ENCODE peak calls at places on chromosomes 7 and 10, in nine cellular contexts. V, D, J, P, E, I, K, F and M are unnamed samples.
A peak's percentile ranks its signal among the peaks of the same experiment; 100 is the strongest.

GRCh38 chr10:17409170-17409733 is 45.1 kb downstream of the ST8SIA6 start:
- DNase-seq in I (peak; percentile 33), E (no peak), K (no peak), J (no peak), P (no peak), D (no peak), F (no peak), V (no peak), M (no peak)

GRCh38 chr7:157730614-157731013 is 393.8 kb downstream of the DNAJB6 start:
- DNase-seq in E (no peak), J (no peak), I (no peak), K (no peak), F (no peak), V (no peak), P (no peak), D (no peak), M (no peak)

GRCh38 chr7:151313857-151314256 is 27.8 kb upstream of the NUB1 start:
- DNase-seq in P (peak; percentile 61), E (no peak), K (peak; percentile 86), F (no peak), I (peak; percentile 36), V (no peak), D (peak; percentile 53), J (no peak), M (no peak)

GRCh38 chr10:126569513-126570447 is 100.7 kb downstream of the C10orf90 start:
- DNase-seq in V (no peak), E (peak; percentile 65), P (no peak), D (no peak), J (no peak), I (peak; percentile 72), K (no peak), F (peak; percentile 19), M (no peak)

GRCh38 chr10:84173543-84173942 is at the start of gene GPR15LG:
- DNase-seq in E (no peak), K (no peak), D (no peak), F (peak; percentile 30), J (no peak), I (no peak), V (no peak), P (no peak), M (no peak)

GRCh38 chr10:69696073-69696731 is 66.2 kb downstream of the FAM241B start:
- DNase-seq in V (no peak), J (no peak), D (no peak), P (no peak), K (no peak), I (peak; percentile 90), E (peak; percentile 52), F (peak; percentile 75), M (no peak)

GRCh38 chr7:130009848-130010688 is 41.1 kb downstream of the ZC3HC1 start:
- DNase-seq in F (peak; percentile 59), J (peak; percentile 73), I (peak; percentile 79), D (no peak), P (no peak), V (no peak), K (peak; percentile 74), E (peak; percentile 83), M (peak; percentile 62)

GRCh38 chr10:16893664-16894063 is 76.4 kb upstream of the RSU1 start:
- DNase-seq in I (no peak), F (no peak), E (no peak), P (no peak), J (no peak), V (no peak), K (no peak), D (no peak), M (no peak)

GRCh38 chr10:133356549-133356948 is 1.3 kb downstream of the FUOM start:
- DNase-seq in J (no peak), E (no peak), F (no peak), I (no peak), V (no peak), D (no peak), P (no peak), K (no peak), M (no peak)

GRCh38 chr10:30115391-30116253 is 56.2 kb upstream of the JCAD start:
- DNase-seq in P (no peak), J (no peak), K (no peak), E (no peak), F (no peak), V (no peak), I (peak; percentile 71), D (no peak), M (no peak)
- H3K4me3 ChIP-seq in P (no peak overlapping the region), J (no peak overlapping the region), K (peak overlapping the region; percentile 7), E (no peak overlapping the region), F (no peak overlapping the region), V (no peak overlapping the region), I (peak overlapping the region; percentile 31), D (peak overlapping the region; percentile 31), M (no peak overlapping the region)

GRCh38 chr7:26061340-26062239 is 90.4 kb upstream of the NFE2L3 start:
- DNase-seq in V (peak; percentile 63), I (peak; percentile 55), F (peak; percentile 86), P (peak; percentile 23), D (no peak), K (peak; percentile 74), E (no peak), J (no peak), M (peak; percentile 18)
- TF ChIP-seq CTCF in V (peak; percentile 36), I (peak; percentile 90), F (peak; percentile 87), P (peak; percentile 74), D (peak; percentile 76), K (peak; percentile 54), E (peak; percentile 90), J (peak; percentile 74), M (peak; percentile 85)

DNA sequence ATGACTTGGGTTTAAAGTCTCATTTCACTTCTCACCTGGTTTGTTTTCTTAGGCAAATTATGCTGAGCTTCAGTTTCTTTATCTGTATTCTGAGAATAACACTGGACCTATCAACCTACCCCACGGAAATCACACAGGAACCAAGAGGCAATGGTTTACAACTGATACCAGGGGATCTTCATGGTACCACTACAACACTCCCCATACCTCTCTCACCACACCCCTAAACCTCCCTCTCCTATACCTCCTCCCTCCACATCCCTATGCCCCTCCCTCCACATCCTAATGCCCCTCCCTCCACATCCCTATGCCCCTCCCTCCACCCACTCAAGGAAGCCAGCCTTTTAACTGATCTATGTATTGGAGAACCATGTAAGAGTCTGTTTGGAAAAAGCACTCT is 9.9 kb downstream of the FAM204A start:
- DNase-seq in F (no peak), D (no peak), I (no peak), P (no peak), J (no peak), V (no peak), E (no peak), K (no peak), M (no peak)
- H3K36me3 ChIP-seq in F (peaks cover 3% of the 10 kb centered on the region), D (peaks cover 44% of the 10 kb centered on the region), I (peaks cover 63% of the 10 kb centered on the region), P (peaks cover 100% of the 10 kb centered on the region), J (peaks cover 41% of the 10 kb centered on the region), V (no peaks in the 10 kb centered on the region), E (peaks cover 2% of the 10 kb centered on the region), K (peaks cover 47% of the 10 kb centered on the region), M (peaks cover 10% of the 10 kb centered on the region)

DNA sequence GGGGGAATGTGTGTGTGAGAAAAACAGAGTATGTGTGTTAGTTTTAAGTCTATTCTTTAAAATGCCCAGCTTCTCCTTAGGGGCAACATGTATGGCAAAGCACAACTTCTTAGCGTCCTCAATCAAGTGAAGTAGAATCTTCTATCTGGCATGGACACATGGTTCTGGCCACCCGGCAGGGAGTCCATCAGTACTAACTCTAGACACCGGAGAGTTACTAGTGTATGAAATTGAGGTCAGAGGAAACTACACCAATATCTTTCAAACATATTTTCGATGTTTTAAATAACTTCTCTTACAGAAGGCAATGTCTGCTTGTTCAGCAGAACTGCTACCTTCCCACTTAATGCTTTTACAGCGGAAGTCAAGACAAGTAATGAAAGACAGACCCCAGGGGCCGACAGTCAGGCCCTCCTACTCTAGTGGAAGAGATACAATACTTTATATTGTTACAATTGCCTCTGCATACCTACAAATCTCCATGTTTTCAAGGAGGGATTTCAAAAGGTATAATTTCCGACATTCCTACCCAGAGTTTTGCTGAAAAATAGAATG is 89.8 kb downstream of the RNF216 start:
- DNase-seq in P (no peak), F (no peak), E (no peak), J (no peak), D (no peak), I (peak; percentile 45), K (no peak), V (no peak), M (no peak)
- H3K4me3 ChIP-seq in P (no peak overlapping the region), F (no peak overlapping the region), E (no peak overlapping the region), J (no peak overlapping the region), D (peak overlapping the region; percentile 51), I (no peak overlapping the region), K (peak overlapping the region; percentile 20), V (no peak overlapping the region), M (no peak overlapping the region)